ENCODE peak calls at places on chromosomes 5 and 9, in four cellular contexts. One of them, this sample, is unnamed.

GRCh38 chr9:94860678-94861588 is 134.4 kb downstream of the AOPEP start:
- DNase-seq in HepG2: no peak
- DNase-seq in H1: no peak
- DNase-seq in A549: no peak
- DNase-seq in this sample: no peak

GRCh38 chr5:114237766-114238165 is 124.1 kb upstream of the KCNN2 start:
- DNase-seq in HepG2: no peak
- DNase-seq in H1: no peak
- DNase-seq in A549: peak
- DNase-seq in this sample: no peak

GRCh38 chr9:95157491-95158151 is 159.9 kb downstream of the FANCC start:
- DNase-seq in HepG2: peak
- DNase-seq in H1: no peak
- DNase-seq in A549: peak
- DNase-seq in this sample: no peak

GRCh38 chr5:155735388-155735787 is 591.6 kb upstream of the SGCD start:
- DNase-seq in HepG2: no peak
- DNase-seq in H1: no peak
- DNase-seq in A549: no peak
- DNase-seq in this sample: no peak

GRCh38 chr5:56195016-56195415 is 38.1 kb downstream of the ANKRD55 start:
- DNase-seq in HepG2: no peak
- DNase-seq in H1: no peak
- DNase-seq in A549: no peak
- DNase-seq in this sample: no peak

GRCh38 chr9:115098226-115098965 is 19.6 kb downstream of the TNC start:
- DNase-seq in HepG2: no peak
- DNase-seq in H1: no peak
- DNase-seq in A549: no peak
- DNase-seq in this sample: no peak

GRCh38 chr5:137995077-137995746 is 37.7 kb downstream of the FAM13B start:
- DNase-seq in HepG2: peak
- DNase-seq in H1: no peak
- DNase-seq in A549: peak
- DNase-seq in this sample: peak

GRCh38 chr9:98890256-98890655 is 53.5 kb upstream of the COL15A1 start:
- DNase-seq in HepG2: no peak
- DNase-seq in H1: no peak
- DNase-seq in A549: no peak
- DNase-seq in this sample: no peak

GRCh38 chr5:163727028-163727427 is 221.6 kb downstream of the MAT2B start:
- DNase-seq in HepG2: no peak
- DNase-seq in H1: no peak
- DNase-seq in A549: no peak
- DNase-seq in this sample: no peak

GRCh38 chr9:75071530-75072122 is 16.3 kb downstream of the NMRK1 start:
- DNase-seq in HepG2: no peak
- DNase-seq in H1: no peak
- DNase-seq in A549: no peak
- DNase-seq in this sample: peak

GRCh38 chr9:113588242-113588810 is 124.8 kb downstream of the RGS3 start:
- DNase-seq in HepG2: no peak
- DNase-seq in H1: no peak
- DNase-seq in A549: no peak
- DNase-seq in this sample: no peak

GRCh38 chr5:97182571-97183099 is 412 bp downstream of the RIOK2 start:
- DNase-seq in HepG2: peak
- DNase-seq in H1: no peak
- DNase-seq in A549: no peak
- DNase-seq in this sample: peak
- TF ChIP-seq RNF2 in HepG2: no peak
- TF ChIP-seq RNF2 in H1: no peak
- TF ChIP-seq RNF2 in A549: no peak
- TF ChIP-seq RNF2 in this sample: no peak

DNA sequence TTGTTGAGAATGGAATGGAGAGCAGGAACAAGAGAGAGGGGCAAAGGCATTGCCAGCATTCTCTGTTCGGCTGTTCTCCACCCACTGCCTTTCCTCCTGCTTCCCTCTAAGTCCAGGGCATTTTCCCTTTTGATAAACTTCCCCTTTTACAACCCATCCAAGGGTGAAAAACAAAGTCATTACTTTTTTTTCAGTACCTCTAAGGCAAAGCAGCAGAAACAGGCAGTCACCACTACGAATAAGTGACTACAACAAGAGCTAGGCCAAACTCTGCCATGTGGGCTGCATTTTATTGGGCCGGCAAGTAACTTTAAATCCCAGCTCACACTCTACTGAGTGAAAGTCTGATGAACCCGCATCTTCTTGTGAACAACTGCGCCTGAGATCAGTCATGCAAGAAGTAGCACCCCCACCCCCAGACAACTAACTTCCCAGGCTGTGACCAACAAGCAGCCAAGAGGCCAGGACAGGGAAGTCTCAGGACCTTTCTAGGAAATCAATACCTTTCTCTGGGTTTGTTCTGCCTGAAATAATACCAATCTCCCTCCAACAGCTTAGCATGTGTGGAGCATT is 13.1 kb downstream of the IL7R start:
- DNase-seq in HepG2: no peak
- DNase-seq in H1: no peak
- DNase-seq in A549: no peak
- DNase-seq in this sample: no peak
- TF ChIP-seq RNF2 in HepG2: no peak
- TF ChIP-seq RNF2 in H1: no peak
- TF ChIP-seq RNF2 in A549: no peak
- TF ChIP-seq RNF2 in this sample: no peak

GRCh38 chr9:134490446-134490845 is 151.2 kb upstream of the COL5A1 start:
- DNase-seq in HepG2: no peak
- DNase-seq in H1: no peak
- DNase-seq in A549: no peak
- DNase-seq in this sample: no peak

GRCh38 chr9:134491436-134491835 is 150.2 kb upstream of the COL5A1 start:
- DNase-seq in HepG2: no peak
- DNase-seq in H1: no peak
- DNase-seq in A549: no peak
- DNase-seq in this sample: no peak

GRCh38 chr9:134488901-134489280 is 152.7 kb upstream of the COL5A1 start:
- DNase-seq in HepG2: no peak
- DNase-seq in H1: no peak
- DNase-seq in A549: no peak
- DNase-seq in this sample: no peak

GRCh38 chr9:134488251-134488900 is 153.2 kb upstream of the COL5A1 start:
- DNase-seq in HepG2: no peak
- DNase-seq in H1: no peak
- DNase-seq in A549: no peak
- DNase-seq in this sample: no peak

DNA sequence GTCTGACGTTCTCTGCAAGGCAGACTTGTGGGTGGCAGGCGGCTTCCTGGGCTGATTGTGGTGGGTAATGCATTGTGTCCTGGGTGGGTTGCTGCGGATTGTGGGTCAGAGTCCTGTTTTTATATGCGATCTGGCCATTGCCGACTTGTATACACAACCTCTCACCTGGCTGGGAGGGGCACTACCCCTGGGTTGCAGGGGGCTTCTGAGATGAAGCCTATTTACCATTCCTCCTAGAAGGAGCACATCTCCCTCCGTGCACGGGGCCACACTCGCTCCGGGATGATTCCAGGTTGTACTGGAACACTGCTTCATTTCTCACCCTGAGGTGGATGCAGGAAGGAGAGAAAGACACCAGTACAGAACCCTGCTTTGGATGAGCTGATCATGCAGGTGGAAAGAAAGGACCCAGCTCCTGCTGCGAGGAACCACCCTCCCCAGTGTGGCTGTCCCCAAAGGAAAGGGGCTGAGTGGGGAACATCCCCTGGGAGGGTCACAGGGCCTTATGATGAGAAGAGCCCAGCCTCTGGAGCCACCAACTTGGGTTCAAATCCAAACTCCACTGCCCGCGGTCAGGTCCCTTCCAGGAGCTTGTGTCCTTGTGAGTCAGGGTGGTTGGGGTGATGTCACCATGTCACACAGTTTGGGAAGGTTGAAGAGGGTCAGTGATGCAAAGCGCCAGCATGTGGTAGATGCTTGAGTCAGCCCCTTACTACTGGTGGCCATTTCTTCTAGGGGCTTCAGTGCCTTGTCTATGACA is 151.8 kb upstream of the COL5A1 start:
- DNase-seq in HepG2: no peak
- DNase-seq in H1: no peak
- DNase-seq in A549: no peak
- DNase-seq in this sample: no peak
- TF ChIP-seq RNF2 in HepG2: no peak
- TF ChIP-seq RNF2 in H1: no peak
- TF ChIP-seq RNF2 in A549: no peak
- TF ChIP-seq RNF2 in this sample: no peak

GRCh38 chr9:87087197-87087596 is 139.9 kb upstream of the GAS1 start:
- DNase-seq in HepG2: no peak
- DNase-seq in H1: no peak
- DNase-seq in A549: no peak
- DNase-seq in this sample: no peak

GRCh38 chr9:87086536-87086935 is 139.2 kb upstream of the GAS1 start:
- DNase-seq in HepG2: no peak
- DNase-seq in H1: no peak
- DNase-seq in A549: no peak
- DNase-seq in this sample: no peak

GRCh38 chr9:87085073-87085472 is 137.8 kb upstream of the GAS1 start:
- DNase-seq in HepG2: no peak
- DNase-seq in H1: no peak
- DNase-seq in A549: no peak
- DNase-seq in this sample: no peak

GRCh38 chr9:87085521-87085920 is 138.2 kb upstream of the GAS1 start:
- DNase-seq in HepG2: no peak
- DNase-seq in H1: no peak
- DNase-seq in A549: no peak
- DNase-seq in this sample: no peak

DNA sequence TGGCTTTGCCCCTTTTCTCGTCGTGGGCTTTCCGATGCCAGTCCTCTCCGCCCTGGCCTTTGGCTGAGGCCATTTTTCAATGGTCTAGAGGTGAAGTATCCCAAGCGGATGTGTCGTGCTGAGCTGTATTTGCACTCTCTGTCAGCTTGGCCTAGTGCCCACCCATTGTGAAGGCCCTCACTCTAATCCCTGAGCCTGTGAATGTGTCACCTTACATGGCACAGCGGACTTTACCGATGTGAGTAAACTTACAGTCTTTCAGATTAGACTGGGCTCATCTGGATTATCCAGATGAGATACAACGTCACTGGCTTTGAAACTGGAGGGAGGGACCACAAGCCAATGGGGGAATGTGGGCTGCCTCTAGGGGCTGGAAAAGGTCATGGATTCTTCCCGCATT is 138.8 kb upstream of the GAS1 start:
- DNase-seq in HepG2: no peak
- DNase-seq in H1: no peak
- DNase-seq in A549: no peak
- DNase-seq in this sample: no peak
- TF ChIP-seq RNF2 in HepG2: no peak
- TF ChIP-seq RNF2 in H1: no peak
- TF ChIP-seq RNF2 in A549: no peak
- TF ChIP-seq RNF2 in this sample: no peak

GRCh38 chr9:68964765-68965164 is 49.1 kb downstream of the PRKACG start:
- DNase-seq in HepG2: no peak
- DNase-seq in H1: no peak
- DNase-seq in A549: no peak
- DNase-seq in this sample: no peak
- TF ChIP-seq RNF2 in HepG2: no peak
- TF ChIP-seq RNF2 in H1: no peak
- TF ChIP-seq RNF2 in A549: no peak
- TF ChIP-seq RNF2 in this sample: no peak

DNA sequence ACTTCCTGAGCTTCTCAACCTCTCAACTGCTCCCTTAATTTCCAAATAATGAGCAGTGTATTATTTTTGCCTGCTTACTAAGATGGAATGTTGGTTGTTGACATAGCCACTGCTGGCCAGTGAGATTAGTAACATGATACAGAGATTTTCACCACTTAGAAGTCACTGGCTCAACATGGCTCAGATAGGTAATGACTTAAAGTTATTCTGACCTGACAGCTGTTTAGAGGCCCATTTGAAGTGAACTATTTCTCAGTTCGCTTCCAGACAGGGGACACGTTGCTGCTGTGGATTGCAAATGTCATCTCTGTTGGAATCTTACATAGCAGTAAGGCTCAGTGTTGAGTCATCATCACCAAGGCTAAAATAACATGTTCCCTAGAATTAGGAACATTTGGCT is 490.2 kb downstream of the TLE4 start:
- DNase-seq in HepG2: no peak
- DNase-seq in H1: no peak
- DNase-seq in A549: peak
- DNase-seq in this sample: no peak
- TF ChIP-seq RNF2 in HepG2: no peak
- TF ChIP-seq RNF2 in H1: no peak
- TF ChIP-seq RNF2 in A549: no peak
- TF ChIP-seq RNF2 in this sample: no peak

DNA sequence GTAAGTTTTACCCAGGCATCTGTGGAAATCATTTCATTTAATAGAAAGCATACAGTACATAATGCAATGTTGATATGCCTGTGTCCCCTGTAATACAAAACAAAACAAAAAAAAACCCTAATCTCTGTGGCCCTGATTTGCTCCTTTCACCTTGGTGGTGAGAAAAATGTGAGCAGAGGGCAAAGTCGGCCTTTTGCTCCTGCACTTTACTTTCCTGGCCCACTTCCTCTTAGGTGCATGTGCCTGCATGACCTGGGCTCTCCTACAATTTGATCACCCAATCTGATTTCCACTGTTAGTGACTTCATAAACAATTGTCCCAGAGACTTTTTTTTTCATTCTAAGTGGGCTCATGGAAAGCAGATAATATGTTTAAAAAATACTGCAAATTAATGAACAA is 424.3 kb downstream of the SEMA5A start:
- DNase-seq in HepG2: no peak
- DNase-seq in H1: no peak
- DNase-seq in A549: no peak
- DNase-seq in this sample: no peak
- TF ChIP-seq RNF2 in HepG2: no peak
- TF ChIP-seq RNF2 in H1: no peak
- TF ChIP-seq RNF2 in A549: no peak
- TF ChIP-seq RNF2 in this sample: no peak

GRCh38 chr5:170248635-170249227 is 15.9 kb downstream of the C5orf58 start:
- DNase-seq in HepG2: no peak
- DNase-seq in H1: no peak
- DNase-seq in A549: no peak
- DNase-seq in this sample: peak
- TF ChIP-seq RNF2 in HepG2: no peak
- TF ChIP-seq RNF2 in H1: no peak
- TF ChIP-seq RNF2 in A549: no peak
- TF ChIP-seq RNF2 in this sample: no peak

GRCh38 chr5:149005077-149005892 is 57.6 kb downstream of the SH3TC2 start:
- DNase-seq in HepG2: no peak
- DNase-seq in H1: no peak
- DNase-seq in A549: peak
- DNase-seq in this sample: no peak
- TF ChIP-seq RNF2 in HepG2: no peak
- TF ChIP-seq RNF2 in H1: no peak
- TF ChIP-seq RNF2 in A549: no peak
- TF ChIP-seq RNF2 in this sample: no peak

DNA sequence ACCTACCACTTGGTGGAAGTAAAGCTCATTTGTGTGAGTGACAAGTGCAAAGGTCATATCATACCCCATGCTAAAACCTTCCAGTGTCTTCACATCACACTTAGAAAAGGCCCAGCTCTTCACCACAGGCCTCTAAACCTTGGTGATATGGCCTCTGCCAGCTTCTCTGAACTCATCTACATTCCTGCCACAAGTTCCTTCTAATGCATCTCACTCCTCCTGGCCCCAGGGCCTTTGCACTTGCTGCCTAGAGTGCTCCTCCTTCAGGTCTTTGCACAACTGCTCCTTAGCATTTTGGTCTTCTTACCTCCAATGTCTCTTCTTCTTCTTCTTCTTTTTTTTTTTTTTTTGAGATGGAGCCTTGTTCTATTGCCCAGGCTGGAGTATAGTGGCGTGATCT is 175.6 kb upstream of the SMIM23 start:
- DNase-seq in HepG2: no peak
- DNase-seq in H1: no peak
- DNase-seq in A549: no peak
- DNase-seq in this sample: no peak
- TF ChIP-seq RNF2 in HepG2: no peak
- TF ChIP-seq RNF2 in H1: no peak
- TF ChIP-seq RNF2 in A549: no peak
- TF ChIP-seq RNF2 in this sample: no peak